ENCODE peak calls at places on chromosome 10, in five cellular contexts. Y, H, I, E and Z are unnamed samples.

GRCh38 chr10:114868801-114869200 is 47.2 kb downstream of the FHIP2A start:
- DNase-seq in I (no peak), E (no peak), H (no peak), Y (no peak), Z (no peak)

GRCh38 chr10:109250144-109250543 is 673.2 kb downstream of the XPNPEP1 start:
- DNase-seq in Y (no peak), H (no peak), E (no peak), I (no peak), Z (no peak)

GRCh38 chr10:93751074-93751572 is 6.6 kb upstream of the LGI1 start:
- DNase-seq in I (no peak), H (no peak), E (no peak), Y (no peak), Z (no peak)

GRCh38 chr10:106942035-106942662 is 222.4 kb downstream of the SORCS1 start:
- DNase-seq in E (no peak), I (no peak), Y (no peak), H (peak), Z (peak)

GRCh38 chr10:120479506-120479905 is 22.5 kb downstream of the PLPP4 start:
- DNase-seq in H (no peak), E (no peak), Y (no peak), I (no peak), Z (no peak)

GRCh38 chr10:29794776-29795635 is 160.2 kb upstream of the SVIL start:
- DNase-seq in Y (no peak), I (no peak), H (no peak), E (no peak), Z (no peak)

GRCh38 chr10:30215631-30216030 is 133.4 kb downstream of the MTPAP start:
- DNase-seq in I (no peak), E (no peak), Y (no peak), H (no peak), Z (no peak)

GRCh38 chr10:2121944-2122343 is 384.6 kb upstream of the ADARB2 start:
- DNase-seq in I (no peak), H (no peak), E (no peak), Y (no peak), Z (no peak)

GRCh38 chr10:133276435-133277201 is at the start of gene ADAM8:
- DNase-seq in H (no peak), Y (peak), I (peak), E (no peak), Z (no peak)

GRCh38 chr10:90621577-90621976 is 236.3 kb downstream of the HTR7 start:
- DNase-seq in E (no peak), H (no peak), Y (no peak), I (no peak), Z (no peak)

GRCh38 chr10:123797813-123798212 is 93.8 kb downstream of the CPXM2 start:
- DNase-seq in H (no peak), I (no peak), E (no peak), Y (no peak), Z (no peak)

GRCh38 chr10:13690281-13690825 is 103.6 kb downstream of the PRPF18 start:
- DNase-seq in Y (peak), I (peak), H (no peak), E (no peak), Z (no peak)

GRCh38 chr10:129790710-129791446 is 173.2 kb downstream of the EBF3 start:
- DNase-seq in E (no peak), I (no peak), H (no peak), Y (no peak), Z (peak)

GRCh38 chr10:67657775-67658174 is 38.2 kb downstream of the CTNNA3 start:
- DNase-seq in H (no peak), E (no peak), Y (no peak), I (no peak), Z (no peak)

GRCh38 chr10:5647507-5648240 is 18.7 kb downstream of the ASB13 start:
- DNase-seq in I (no peak), E (no peak), Y (no peak), H (no peak), Z (peak)

GRCh38 chr10:3563298-3563697 is 221.7 kb downstream of the KLF6 start:
- DNase-seq in I (peak), Y (no peak), E (no peak), H (no peak), Z (no peak)

GRCh38 chr10:124296121-124296812 is 122.5 kb downstream of the OAT start:
- DNase-seq in Y (no peak), E (no peak), H (no peak), I (no peak), Z (no peak)

GRCh38 chr10:123134915-123135414 is 805 bp upstream of the HMX3 start:
- DNase-seq in E (no peak), Y (peak), I (peak), H (no peak), Z (no peak)

GRCh38 chr10:101066146-101066889 is 4.5 kb downstream of the KAZALD1 start:
- DNase-seq in E (peak), I (peak), H (peak), Y (peak), Z (peak)

GRCh38 chr10:1454964-1455363 is 282.4 kb downstream of the ADARB2 start:
- DNase-seq in Y (no peak), I (no peak), E (no peak), H (no peak), Z (no peak)

GRCh38 chr10:113297226-113297625 is 255.6 kb upstream of the HABP2 start:
- DNase-seq in H (no peak), E (no peak), I (no peak), Y (no peak), Z (no peak)

GRCh38 chr10:62199584-62199983 is 69.1 kb downstream of the RTKN2 start:
- DNase-seq in I (no peak), Y (peak), E (no peak), H (no peak), Z (no peak)

GRCh38 chr10:33347227-33347626 is 12.8 kb upstream of the NRP1 start:
- DNase-seq in E (no peak), Y (no peak), I (no peak), H (no peak), Z (no peak)

GRCh38 chr10:113751116-113751728 is at the start of gene PLEKHS1:
- DNase-seq in H (no peak), I (no peak), Y (no peak), E (no peak), Z (no peak)

GRCh38 chr10:88874271-88874670 is 5.8 kb upstream of the STAMBPL1 start:
- DNase-seq in E (no peak), Y (no peak), I (no peak), H (no peak), Z (no peak)

GRCh38 chr10:12533723-12534122 is 184.4 kb downstream of the CAMK1D start:
- DNase-seq in E (no peak), Y (no peak), H (no peak), I (no peak), Z (no peak)

GRCh38 chr10:60817135-60817805 is 39.0 kb downstream of the CDK1 start:
- DNase-seq in E (no peak), Y (no peak), I (no peak), H (no peak), Z (peak)

GRCh38 chr10:17655567-17656146 is 11.7 kb downstream of the STAM start:
- DNase-seq in H (no peak), Y (peak), E (no peak), I (no peak), Z (no peak)

GRCh38 chr10:52216852-52217251 is 97.2 kb upstream of the DKK1 start:
- DNase-seq in H (peak), E (no peak), Y (no peak), I (no peak), Z (no peak)

GRCh38 chr10:43076876-43077420 is at the start of gene RET:
- DNase-seq in E (no peak), Y (peak), I (peak), H (no peak), Z (no peak)